ENCODE peak calls at places on chromosomes 6 and 20, in eight cellular contexts. One of them, this sample, is unnamed.

GRCh38 chr20:36579996-36580545 is 6.7 kb downstream of the TGIF2 start:
- DNase-seq in GM10248: no peak
- DNase-seq in fibroblast of villous mesenchyme: no peak
- DNase-seq in stomach: no peak
- DNase-seq in ovary: no peak
- DNase-seq in GM20000: no peak
- DNase-seq in heart right ventricle: no peak
- DNase-seq in choroid plexus epithelial cell: peak
- DNase-seq in this sample: no peak

GRCh38 chr6:33869826-33870423 is 66.1 kb upstream of the MLN start:
- DNase-seq in heart right ventricle: no peak
- DNase-seq in fibroblast of villous mesenchyme: no peak
- DNase-seq in GM20000: no peak
- DNase-seq in choroid plexus epithelial cell: no peak
- DNase-seq in stomach: no peak
- DNase-seq in ovary: no peak
- DNase-seq in GM10248: no peak
- DNase-seq in this sample: no peak

GRCh38 chr6:121959501-121959900 is 440.0 kb upstream of the HSF2 start:
- DNase-seq in heart right ventricle: no peak
- DNase-seq in stomach: no peak
- DNase-seq in GM20000: no peak
- DNase-seq in ovary: no peak
- DNase-seq in choroid plexus epithelial cell: no peak
- DNase-seq in GM10248: no peak
- DNase-seq in fibroblast of villous mesenchyme: no peak
- DNase-seq in this sample: no peak

GRCh38 chr6:73078908-73079610 is 146.2 kb downstream of the KHDC1L start:
- DNase-seq in GM20000: no peak
- DNase-seq in stomach: no peak
- DNase-seq in choroid plexus epithelial cell: no peak
- DNase-seq in fibroblast of villous mesenchyme: no peak
- DNase-seq in heart right ventricle: no peak
- DNase-seq in ovary: no peak
- DNase-seq in GM10248: no peak
- DNase-seq in this sample: no peak

GRCh38 chr6:16761469-16762264 is 407 bp upstream of the ATXN1 start:
- DNase-seq in heart right ventricle: peak
- DNase-seq in stomach: peak
- DNase-seq in choroid plexus epithelial cell: peak
- DNase-seq in GM10248: peak
- DNase-seq in GM20000: peak
- DNase-seq in ovary: peak
- DNase-seq in fibroblast of villous mesenchyme: peak
- DNase-seq in this sample: peak

GRCh38 chr6:159616456-159616855 is 76.6 kb downstream of the SOD2 start:
- DNase-seq in GM20000: no peak
- DNase-seq in heart right ventricle: no peak
- DNase-seq in choroid plexus epithelial cell: no peak
- DNase-seq in fibroblast of villous mesenchyme: no peak
- DNase-seq in ovary: no peak
- DNase-seq in GM10248: no peak
- DNase-seq in stomach: no peak
- DNase-seq in this sample: no peak

GRCh38 chr6:83252717-83253116 is 59.6 kb downstream of the RWDD2A start:
- DNase-seq in GM20000: no peak
- DNase-seq in fibroblast of villous mesenchyme: peak
- DNase-seq in GM10248: no peak
- DNase-seq in stomach: no peak
- DNase-seq in heart right ventricle: no peak
- DNase-seq in ovary: no peak
- DNase-seq in choroid plexus epithelial cell: peak
- DNase-seq in this sample: no peak

GRCh38 chr6:43806041-43806757 is 36.2 kb downstream of the VEGFA start:
- DNase-seq in fibroblast of villous mesenchyme: peak
- DNase-seq in stomach: peak
- DNase-seq in GM20000: no peak
- DNase-seq in ovary: no peak
- DNase-seq in GM10248: no peak
- DNase-seq in choroid plexus epithelial cell: no peak
- DNase-seq in heart right ventricle: no peak
- DNase-seq in this sample: peak

DNA sequence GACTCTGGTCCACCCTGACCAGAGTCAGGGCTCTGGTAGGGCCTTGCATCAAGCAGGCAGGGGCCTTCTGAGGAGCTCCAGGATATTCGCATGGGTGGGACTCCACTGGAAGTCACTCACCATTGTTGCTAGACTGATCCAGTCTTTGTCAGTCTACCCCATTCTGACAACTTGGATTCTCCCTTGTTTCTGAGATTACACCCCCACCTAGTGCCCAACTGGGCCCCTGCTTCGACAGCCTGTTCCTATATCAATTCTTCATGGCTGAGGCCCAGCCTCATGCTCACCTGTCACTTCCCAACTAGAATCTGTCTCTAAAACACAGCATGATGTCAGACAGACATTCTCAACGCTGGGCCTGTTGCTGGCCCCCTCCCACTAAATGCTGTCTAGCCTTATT is 5.2 kb downstream of the SLC35D3 start:
- DNase-seq in GM10248: peak
- DNase-seq in choroid plexus epithelial cell: peak
- DNase-seq in ovary: no peak
- DNase-seq in stomach: no peak
- DNase-seq in GM20000: peak
- DNase-seq in heart right ventricle: no peak
- DNase-seq in fibroblast of villous mesenchyme: peak
- DNase-seq in this sample: peak
- TF ChIP-seq CTCF in GM10248: peak
- TF ChIP-seq CTCF in choroid plexus epithelial cell: peak
- TF ChIP-seq CTCF in ovary: no peak
- TF ChIP-seq CTCF in stomach: no peak
- TF ChIP-seq CTCF in GM20000: peak
- TF ChIP-seq CTCF in heart right ventricle: peak
- TF ChIP-seq CTCF in fibroblast of villous mesenchyme: peak
- TF ChIP-seq CTCF in this sample: peak

GRCh38 chr6:45377555-45378323 is at the start of gene SUPT3H:
- DNase-seq in ovary: peak
- DNase-seq in stomach: peak
- DNase-seq in fibroblast of villous mesenchyme: peak
- DNase-seq in choroid plexus epithelial cell: peak
- DNase-seq in GM10248: peak
- DNase-seq in GM20000: peak
- DNase-seq in heart right ventricle: peak
- DNase-seq in this sample: peak

GRCh38 chr6:45377041-45377554 is 636 bp downstream of the SUPT3H start:
- DNase-seq in fibroblast of villous mesenchyme: no peak
- DNase-seq in heart right ventricle: no peak
- DNase-seq in ovary: no peak
- DNase-seq in GM10248: peak
- DNase-seq in stomach: no peak
- DNase-seq in choroid plexus epithelial cell: peak
- DNase-seq in GM20000: no peak
- DNase-seq in this sample: peak

GRCh38 chr6:45376310-45377040 is 1.3 kb downstream of the SUPT3H start:
- DNase-seq in fibroblast of villous mesenchyme: peak
- DNase-seq in stomach: no peak
- DNase-seq in heart right ventricle: no peak
- DNase-seq in GM10248: no peak
- DNase-seq in choroid plexus epithelial cell: peak
- DNase-seq in ovary: no peak
- DNase-seq in GM20000: no peak
- DNase-seq in this sample: no peak

GRCh38 chr6:45375449-45375848 is 2.3 kb downstream of the SUPT3H start:
- DNase-seq in stomach: no peak
- DNase-seq in heart right ventricle: no peak
- DNase-seq in choroid plexus epithelial cell: peak
- DNase-seq in GM10248: no peak
- DNase-seq in ovary: no peak
- DNase-seq in GM20000: no peak
- DNase-seq in fibroblast of villous mesenchyme: no peak
- DNase-seq in this sample: no peak

DNA sequence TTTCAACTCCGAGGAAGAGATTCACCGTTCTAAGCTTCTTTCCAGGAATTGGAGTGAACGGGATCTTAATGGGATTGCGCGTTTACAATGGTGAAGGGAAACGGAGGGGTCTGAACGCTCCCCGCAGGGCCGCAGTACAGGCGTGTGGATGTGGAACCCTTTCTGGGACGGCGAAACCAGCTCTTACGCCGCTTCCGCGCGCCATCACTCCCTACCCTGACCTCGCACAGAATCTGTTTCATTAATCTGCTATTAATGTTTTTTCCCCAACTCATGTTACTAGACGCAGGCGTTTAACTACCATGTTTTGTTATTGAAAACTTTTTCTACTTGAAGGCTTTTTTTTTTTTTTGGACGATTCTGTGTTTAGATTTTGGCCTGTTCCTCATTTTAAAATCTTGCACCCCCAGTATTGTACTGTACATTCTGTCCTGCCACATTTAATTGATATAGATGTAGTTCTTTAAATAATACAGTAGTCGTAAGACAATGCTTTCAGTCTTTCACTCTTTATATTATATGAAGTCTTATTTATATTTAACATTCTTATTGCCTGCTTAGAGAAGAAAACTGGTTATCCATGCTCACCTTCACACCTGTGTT is 691 bp upstream of the SUPT3H start:
- DNase-seq in stomach: peak
- DNase-seq in heart right ventricle: peak
- DNase-seq in choroid plexus epithelial cell: peak
- DNase-seq in fibroblast of villous mesenchyme: peak
- DNase-seq in GM10248: peak
- DNase-seq in ovary: peak
- DNase-seq in GM20000: peak
- DNase-seq in this sample: peak
- TF ChIP-seq CTCF in stomach: no peak
- TF ChIP-seq CTCF in heart right ventricle: no peak
- TF ChIP-seq CTCF in choroid plexus epithelial cell: no peak
- TF ChIP-seq CTCF in fibroblast of villous mesenchyme: peak
- TF ChIP-seq CTCF in GM10248: no peak
- TF ChIP-seq CTCF in ovary: no peak
- TF ChIP-seq CTCF in GM20000: no peak
- TF ChIP-seq CTCF in this sample: no peak

GRCh38 chr6:166905013-166905412 is 51.3 kb downstream of the RNASET2 start:
- DNase-seq in GM10248: no peak
- DNase-seq in stomach: no peak
- DNase-seq in heart right ventricle: no peak
- DNase-seq in fibroblast of villous mesenchyme: no peak
- DNase-seq in GM20000: peak
- DNase-seq in choroid plexus epithelial cell: no peak
- DNase-seq in ovary: no peak
- DNase-seq in this sample: no peak
- TF ChIP-seq CTCF in GM10248: no peak
- TF ChIP-seq CTCF in stomach: no peak
- TF ChIP-seq CTCF in heart right ventricle: no peak
- TF ChIP-seq CTCF in fibroblast of villous mesenchyme: no peak
- TF ChIP-seq CTCF in GM20000: no peak
- TF ChIP-seq CTCF in choroid plexus epithelial cell: no peak
- TF ChIP-seq CTCF in ovary: no peak
- TF ChIP-seq CTCF in this sample: no peak

GRCh38 chr6:1337791-1338190 is 25.9 kb downstream of the FOXQ1 start:
- DNase-seq in fibroblast of villous mesenchyme: no peak
- DNase-seq in ovary: no peak
- DNase-seq in GM20000: no peak
- DNase-seq in choroid plexus epithelial cell: no peak
- DNase-seq in heart right ventricle: no peak
- DNase-seq in stomach: no peak
- DNase-seq in GM10248: no peak
- DNase-seq in this sample: no peak

GRCh38 chr6:1335367-1336037 is 23.6 kb downstream of the FOXQ1 start:
- DNase-seq in heart right ventricle: no peak
- DNase-seq in fibroblast of villous mesenchyme: peak
- DNase-seq in GM20000: no peak
- DNase-seq in choroid plexus epithelial cell: peak
- DNase-seq in stomach: peak
- DNase-seq in ovary: no peak
- DNase-seq in GM10248: no peak
- DNase-seq in this sample: peak

GRCh38 chr6:1334725-1335124 is 22.8 kb downstream of the FOXQ1 start:
- DNase-seq in fibroblast of villous mesenchyme: no peak
- DNase-seq in choroid plexus epithelial cell: no peak
- DNase-seq in GM20000: no peak
- DNase-seq in ovary: no peak
- DNase-seq in GM10248: no peak
- DNase-seq in heart right ventricle: no peak
- DNase-seq in stomach: no peak
- DNase-seq in this sample: no peak

GRCh38 chr6:1336246-1336843 is 24.4 kb downstream of the FOXQ1 start:
- DNase-seq in choroid plexus epithelial cell: peak
- DNase-seq in heart right ventricle: no peak
- DNase-seq in ovary: no peak
- DNase-seq in GM20000: no peak
- DNase-seq in fibroblast of villous mesenchyme: no peak
- DNase-seq in stomach: peak
- DNase-seq in GM10248: no peak
- DNase-seq in this sample: peak
- TF ChIP-seq CTCF in choroid plexus epithelial cell: peak
- TF ChIP-seq CTCF in heart right ventricle: no peak
- TF ChIP-seq CTCF in ovary: no peak
- TF ChIP-seq CTCF in GM20000: no peak
- TF ChIP-seq CTCF in fibroblast of villous mesenchyme: peak
- TF ChIP-seq CTCF in stomach: peak
- TF ChIP-seq CTCF in GM10248: no peak
- TF ChIP-seq CTCF in this sample: no peak

This sample was measured in body of pancreas.